ENCODE peak calls at places on chromosomes 6 and 20, in six cellular contexts. L is ascending aorta, C is ovary, A is kidney, F is upper lobe of right lung, U is pancreas. Q is an unnamed sample.
A peak's percentile ranks its signal among the peaks of the same experiment; 100 is the strongest.

GRCh38 chr20:24879875-24880274 is 69.2 kb upstream of the CST7 start:
- DNase-seq in A (no peak), U (no peak), F (no peak), L (no peak), C (no peak), Q (no peak)

GRCh38 chr20:23652371-23652770 is 14.6 kb upstream of the CST3 start:
- DNase-seq in U (no peak), C (no peak), A (no peak), L (no peak), F (no peak), Q (no peak)

GRCh38 chr6:140009286-140009685 is 634.8 kb upstream of the CITED2 start:
- DNase-seq in C (no peak), F (no peak), L (no peak), U (no peak), A (no peak), Q (no peak)

GRCh38 chr6:105900120-105900937 is 185.8 kb upstream of the PRDM1 start:
- DNase-seq in U (no peak), A (no peak), C (no peak), F (no peak), L (no peak), Q (no peak)

GRCh38 chr20:50996901-50997830 is 25.7 kb downstream of the KCNG1 start:
- DNase-seq in A (no peak), L (no peak), C (no peak), F (no peak), U (no peak), Q (no peak)

GRCh38 chr6:68053805-68054373 is 581.2 kb upstream of the ADGRB3 start:
- DNase-seq in A (no peak), U (no peak), C (no peak), L (no peak), F (no peak), Q (no peak)

GRCh38 chr6:87832025-87832825 is 130.2 kb upstream of the AKIRIN2 start:
- DNase-seq in A (no peak), U (no peak), C (no peak), F (no peak), L (no peak), Q (no peak)

GRCh38 chr20:63135411-63135810 is 80.5 kb downstream of the YTHDF1 start:
- DNase-seq in C (no peak), F (peak; percentile 50), A (peak; percentile 35), L (no peak), U (peak; percentile 54), Q (no peak)

GRCh38 chr20:12318043-12318442 is 400.4 kb downstream of the BTBD3 start:
- DNase-seq in U (no peak), C (no peak), F (no peak), L (no peak), A (no peak), Q (no peak)

GRCh38 chr6:21228411-21228810 is 365.1 kb upstream of the SOX4 start:
- DNase-seq in A (no peak), L (no peak), F (no peak), U (no peak), C (no peak), Q (no peak)

GRCh38 chr6:79712616-79713015 is 81.5 kb downstream of the SH3BGRL2 start:
- DNase-seq in A (no peak), L (no peak), U (no peak), F (no peak), C (no peak), Q (no peak)

GRCh38 chr20:60598528-60598927 is 640.3 kb downstream of the CDH26 start:
- DNase-seq in U (no peak), A (no peak), C (no peak), F (no peak), L (no peak), Q (no peak)

GRCh38 chr20:38238834-38239233 is 21.7 kb downstream of the KIAA1755 start:
- DNase-seq in C (no peak), L (no peak), F (no peak), A (no peak), U (no peak), Q (no peak)

GRCh38 chr20:61584851-61585250 is 332.8 kb downstream of the CDH4 start:
- DNase-seq in C (no peak), F (no peak), L (no peak), A (no peak), U (peak; percentile 77), Q (peak; percentile 52)

GRCh38 chr6:39849764-39850163 is 57.6 kb downstream of the DAAM2 start:
- DNase-seq in U (no peak), A (no peak), F (no peak), C (no peak), L (no peak), Q (no peak)

GRCh38 chr20:47361268-47361665 is 4.8 kb upstream of the ZMYND8 start:
- DNase-seq in F (no peak), C (peak; percentile 27), A (peak; percentile 11), L (no peak), U (no peak), Q (no peak)

GRCh38 chr6:105759946-105760345 is 326.2 kb upstream of the PRDM1 start:
- DNase-seq in A (no peak), C (no peak), F (no peak), U (no peak), L (no peak), Q (no peak)

GRCh38 chr6:28264834-28265401 is 2.0 kb upstream of the ZSCAN26 start:
- DNase-seq in U (no peak), F (no peak), C (no peak), A (no peak), L (no peak), Q (no peak)

GRCh38 chr20:537983-538382 is 5.6 kb downstream of the CSNK2A1 start:
- DNase-seq in F (no peak), A (no peak), C (no peak), U (no peak), L (no peak), Q (no peak)

GRCh38 chr6:135269399-135270005 is 88.4 kb downstream of the MYB start:
- DNase-seq in C (no peak), U (no peak), F (no peak), A (no peak), L (no peak), Q (no peak)

GRCh38 chr20:51500936-51501335 is 41.6 kb downstream of the NFATC2 start:
- DNase-seq in F (no peak), L (no peak), U (no peak), C (no peak), A (no peak), Q (no peak)

GRCh38 chr6:24960991-24961475 is 25.3 kb upstream of the RIPOR2 start:
- DNase-seq in A (no peak), L (no peak), F (no peak), U (no peak), C (no peak), Q (no peak)

GRCh38 chr20:23434521-23435313 is 4.8 kb upstream of the CSTL1 start:
- DNase-seq in L (no peak), A (no peak), F (no peak), C (no peak), U (no peak), Q (no peak)

GRCh38 chr6:148146717-148147116 is 195.9 kb upstream of the SASH1 start:
- DNase-seq in U (no peak), A (no peak), L (no peak), F (no peak), C (no peak), Q (no peak)

GRCh38 chr6:36069573-36069972 is 42.0 kb downstream of the MAPK14 start:
- DNase-seq in F (no peak), U (no peak), A (no peak), C (no peak), L (no peak), Q (no peak)

GRCh38 chr6:36068603-36069002 is 41.0 kb downstream of the MAPK14 start:
- DNase-seq in U (no peak), C (no peak), A (no peak), F (no peak), L (no peak), Q (no peak)

GRCh38 chr6:36066817-36067216 is 39.2 kb downstream of the MAPK14 start:
- DNase-seq in C (no peak), L (no peak), U (no peak), F (no peak), A (no peak), Q (no peak)

GRCh38 chr6:36067374-36068011 is 39.9 kb downstream of the MAPK14 start:
- DNase-seq in A (no peak), U (no peak), L (no peak), C (no peak), F (no peak), Q (no peak)

GRCh38 chr6:36068012-36068392 is 40.4 kb downstream of the MAPK14 start:
- DNase-seq in U (no peak), A (no peak), L (no peak), C (no peak), F (no peak), Q (no peak)
- H3K4me1 ChIP-seq in U (peaks cover 34% of the 10 kb centered on the region), A (no peaks in the 10 kb centered on the region), L (peaks cover 20% of the 10 kb centered on the region), C (peaks cover 7% of the 10 kb centered on the region), F (peaks cover 37% of the 10 kb centered on the region), Q (peaks cover 58% of the 10 kb centered on the region)

GRCh38 chr6:5036309-5036708 is 32.5 kb upstream of the RPP40 start:
- DNase-seq in A (no peak), L (no peak), U (no peak), C (no peak), F (no peak), Q (no peak)
- TF ChIP-seq CTCF in A (no peak), L (no peak), U (no peak), C (no peak), F (no peak), Q (no peak)

GRCh38 chr6:107510108-107510507 is 20.2 kb downstream of the SOBP start:
- DNase-seq in F (no peak), U (no peak), L (no peak), A (no peak), C (no peak), Q (no peak)

GRCh38 chr6:107509506-107509905 is 19.6 kb downstream of the SOBP start:
- DNase-seq in A (no peak), L (no peak), F (no peak), C (no peak), U (no peak), Q (no peak)

GRCh38 chr6:107506145-107506544 is 16.2 kb downstream of the SOBP start:
- DNase-seq in U (no peak), C (no peak), L (no peak), F (no peak), A (no peak), Q (no peak)

GRCh38 chr6:107504655-107505054 is 14.7 kb downstream of the SOBP start:
- DNase-seq in U (no peak), A (no peak), F (no peak), L (no peak), C (no peak), Q (no peak)
- H3K4me1 ChIP-seq in U (no peaks in the 10 kb centered on the region), A (no peaks in the 10 kb centered on the region), F (no peaks in the 10 kb centered on the region), L (peaks cover under 1% of the 10 kb centered on the region), C (peaks cover 2% of the 10 kb centered on the region), Q (peaks cover 10% of the 10 kb centered on the region)

DNA sequence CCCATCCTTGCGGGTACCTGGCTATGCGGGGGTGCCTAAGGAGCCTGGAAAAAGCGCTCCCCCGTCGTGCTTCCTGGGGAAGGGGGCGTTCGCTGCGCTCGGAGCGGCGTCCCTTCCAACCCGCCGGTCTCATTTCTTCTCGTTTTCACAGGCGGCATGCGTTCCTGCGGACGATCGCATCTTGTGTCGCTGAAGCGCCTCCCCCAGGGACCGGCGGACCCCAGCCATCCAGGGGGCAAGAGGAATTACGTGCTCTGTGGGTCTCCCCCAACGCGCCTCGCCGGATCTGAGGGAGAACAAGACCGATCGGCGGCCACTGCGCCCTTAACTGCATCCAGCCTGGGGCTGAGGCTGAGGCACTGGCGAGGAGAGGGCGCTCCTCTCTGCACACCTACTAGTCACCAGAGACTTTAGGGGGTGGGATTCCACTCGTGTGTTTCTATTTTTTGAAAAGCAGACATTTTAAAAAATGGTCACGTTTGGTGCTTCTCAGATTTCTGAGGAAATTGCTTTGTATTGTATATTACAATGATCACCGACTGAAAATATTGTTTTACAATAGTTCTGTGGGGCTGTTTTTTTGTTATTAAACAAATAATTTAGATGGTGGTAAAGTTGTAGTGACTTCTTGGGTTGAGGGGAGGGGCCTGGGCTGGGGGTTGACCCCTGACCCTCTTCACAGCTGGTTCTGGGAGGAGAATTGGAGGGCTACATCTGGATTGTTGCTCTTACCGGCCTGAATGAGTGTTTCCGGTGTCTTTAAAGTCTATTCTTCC is 1.0 kb downstream of the ID1 start:
- DNase-seq in C (peak; percentile 59), F (peak; percentile 70), A (peak; percentile 83), L (no peak), U (peak; percentile 64), Q (peak; percentile 37)
- TF ChIP-seq CTCF in C (no peak), F (no peak), A (no peak), L (no peak), U (no peak), Q (no peak)